ENCODE peak calls at places on chromosomes 2 and 18, in eight cellular contexts. E is kidney tubule cell; M is HFFc6; B is frontal cortex; F is stimulated activated naive CD4-positive, alpha-beta T cell; Y is RPMI8226; Q is nephron progenitor cell; K is sigmoid colon. D is an unnamed sample.

GRCh38 chr2:41791523-41791922 is 256.3 kb upstream of the PKDCC start:
- DNase-seq in F (no peak), K (no peak), Y (peak), M (peak), Q (peak), B (no peak), E (peak), D (no peak)

GRCh38 chr2:232592687-232593407 is 40.6 kb upstream of the EFHD1 start:
- DNase-seq in E (peak), K (no peak), Q (no peak), F (no peak), B (no peak), Y (no peak), M (peak), D (no peak)

GRCh38 chr2:9336209-9336533 is 87.2 kb downstream of the ITGB1BP1 start:
- DNase-seq in M (no peak), Y (no peak), K (no peak), F (no peak), E (peak), B (no peak), Q (no peak), D (no peak)

GRCh38 chr2:215071676-215072075 is 66.8 kb downstream of the ABCA12 start:
- DNase-seq in K (no peak), Q (no peak), B (no peak), E (peak), Y (no peak), F (no peak), M (no peak), D (no peak)

GRCh38 chr2:28958689-28959088 is 22.4 kb upstream of the TOGARAM2 start:
- DNase-seq in Y (peak), K (peak), Q (peak), M (peak), F (no peak), E (peak), B (peak), D (peak)

GRCh38 chr2:76953733-76954347 is 568.3 kb downstream of the LRRTM4 start:
- DNase-seq in Y (peak), K (no peak), M (no peak), E (peak), B (peak), Q (peak), F (no peak), D (no peak)

GRCh38 chr2:157470321-157470720 is 26.4 kb upstream of the CYTIP start:
- DNase-seq in Y (peak), M (no peak), E (no peak), B (no peak), Q (no peak), K (no peak), F (no peak), D (no peak)

GRCh38 chr18:36375118-36375517 is 77.6 kb downstream of the FHOD3 start:
- DNase-seq in E (no peak), K (no peak), B (no peak), F (no peak), M (no peak), Y (no peak), Q (no peak), D (no peak)

GRCh38 chr2:163548970-163549369 is 186.8 kb downstream of the FIGN start:
- DNase-seq in M (no peak), E (no peak), Q (no peak), F (no peak), B (no peak), K (no peak), Y (no peak), D (no peak)

GRCh38 chr2:238507836-238508235 is 81.1 kb downstream of the ASB1 start:
- DNase-seq in F (no peak), K (peak), M (no peak), B (no peak), E (no peak), Q (no peak), Y (no peak), D (no peak)

GRCh38 chr2:118718921-118719320 is 128.5 kb downstream of the EN1 start:
- DNase-seq in Y (no peak), K (no peak), F (no peak), B (no peak), M (no peak), Q (no peak), E (peak), D (no peak)

GRCh38 chr2:40321822-40322221 is 130.1 kb downstream of the SLC8A1 start:
- DNase-seq in Y (no peak), M (no peak), K (no peak), E (peak), B (no peak), Q (no peak), F (no peak), D (no peak)

GRCh38 chr18:46706968-46707367 is 49.9 kb downstream of the ST8SIA5 start:
- DNase-seq in M (peak), B (no peak), K (no peak), Q (no peak), E (peak), F (no peak), Y (no peak), D (no peak)

GRCh38 chr2:100757621-100758394 is 62.1 kb upstream of the NPAS2 start:
- DNase-seq in E (peak), F (no peak), K (peak), Q (no peak), M (peak), Y (no peak), B (no peak), D (no peak)

GRCh38 chr2:9697904-9698303 is 67.1 kb upstream of the YWHAQ start:
- DNase-seq in E (no peak), M (no peak), Q (no peak), F (no peak), Y (no peak), B (no peak), K (no peak), D (no peak)

GRCh38 chr2:75764611-75765010 is 53.9 kb upstream of the GCFC2 start:
- DNase-seq in B (no peak), F (no peak), Q (no peak), Y (no peak), M (no peak), E (no peak), K (no peak), D (no peak)

GRCh38 chr2:26000561-26001211 is 18.4 kb upstream of the KIF3C start:
- DNase-seq in M (no peak), Y (no peak), F (no peak), K (no peak), E (peak), Q (no peak), B (no peak), D (no peak)

GRCh38 chr2:142824756-142825155 is 52.7 kb upstream of the KYNU start:
- DNase-seq in Y (no peak), E (no peak), B (no peak), F (no peak), Q (no peak), K (no peak), M (no peak), D (no peak)

GRCh38 chr2:224973112-224974016 is 68.9 kb downstream of the DOCK10 start:
- DNase-seq in M (no peak), K (no peak), F (no peak), Q (no peak), Y (no peak), B (no peak), E (peak), D (no peak)

GRCh38 chr2:177334940-177335543 is 57.5 kb upstream of the AGPS start:
- DNase-seq in Q (peak), B (no peak), Y (peak), K (no peak), E (peak), M (peak), F (no peak), D (no peak)

GRCh38 chr18:51867767-51868166 is 472.2 kb upstream of the DCC start:
- DNase-seq in K (no peak), E (no peak), M (no peak), Q (peak), B (no peak), F (no peak), Y (peak), D (no peak)

GRCh38 chr2:235055891-235056516 is 104.2 kb downstream of the SH3BP4 start:
- DNase-seq in Q (no peak), B (no peak), F (no peak), Y (peak), M (no peak), K (no peak), E (peak), D (no peak)

GRCh38 chr2:162934191-162934590 is 95.6 kb upstream of the KCNH7 start:
- DNase-seq in K (no peak), E (no peak), Q (no peak), Y (no peak), M (no peak), B (no peak), F (no peak), D (no peak)

GRCh38 chr2:148643998-148644884 is at the start of gene EPC2:
- DNase-seq in M (peak), B (peak), Q (peak), E (peak), Y (peak), F (peak), K (peak), D (peak)

GRCh38 chr18:64653068-64653467 is 504.2 kb upstream of the LINC00305 start:
- DNase-seq in F (no peak), Q (no peak), E (no peak), M (no peak), K (no peak), Y (no peak), B (no peak), D (no peak)

GRCh38 chr2:24304098-24304497 is 56.2 kb downstream of the ITSN2 start:
- DNase-seq in K (peak), Q (no peak), F (no peak), M (peak), B (no peak), Y (no peak), E (peak), D (peak)

GRCh38 chr18:69261436-69261835 is 139.3 kb upstream of the DOK6 start:
- DNase-seq in Y (peak), M (no peak), E (no peak), Q (no peak), B (no peak), F (no peak), K (no peak), D (no peak)

GRCh38 chr18:51070545-51070944 is 40.5 kb downstream of the SMAD4 start:
- DNase-seq in Y (no peak), K (no peak), M (peak), F (no peak), E (peak), Q (no peak), B (no peak), D (no peak)

GRCh38 chr18:32439802-32440201 is 30.9 kb downstream of the GAREM1 start:
- DNase-seq in B (no peak), M (no peak), K (no peak), Y (peak), Q (no peak), E (no peak), F (no peak), D (no peak)

GRCh38 chr2:74333896-74334586 is 9.2 kb downstream of the SLC4A5 start:
- DNase-seq in F (no peak), Q (no peak), M (no peak), B (no peak), K (no peak), E (no peak), Y (no peak), D (no peak)

GRCh38 chr2:112959109-112959591 is 18.7 kb upstream of the IL36G start:
- DNase-seq in E (no peak), K (no peak), B (no peak), Q (no peak), F (no peak), M (no peak), Y (no peak), D (no peak)

GRCh38 chr2:108535380-108535677 is 1.1 kb downstream of the LIMS1 start:
- DNase-seq in Q (no peak), K (no peak), Y (no peak), F (no peak), B (no peak), M (no peak), E (no peak), D (no peak)

GRCh38 chr2:135132314-135132713 is 80.2 kb downstream of the RAB3GAP1 start:
- DNase-seq in B (no peak), F (no peak), Y (no peak), M (peak), K (no peak), E (peak), Q (no peak), D (no peak)

GRCh38 chr2:42874838-42875801 is 82.7 kb upstream of the HAAO start:
- DNase-seq in M (no peak), Y (no peak), K (peak), Q (no peak), E (no peak), F (no peak), B (no peak), D (no peak)

GRCh38 chr2:20471148-20471547 is 24.3 kb downstream of the RHOB start:
- DNase-seq in B (no peak), Q (no peak), M (no peak), E (no peak), Y (no peak), K (peak), F (no peak), D (no peak)

D was measured in amygdala.